ENCODE peak calls at places on chromosome 6, in ten cellular contexts. X is sigmoid colon, U is upper lobe of left lung, V is K562, C is GM12878, E is SK-N-SH, D is suprapubic skin, H is transverse colon, T is esophagus muscularis mucosa, P is HepG2. O is an unnamed sample.

GRCh38 chr6:36961441-36962430 is 7.2 kb downstream of the PI16 start:
- DNase-seq in C (no peak), T (no peak), P (no peak), H (no peak), D (no peak), U (peak), V (peak), X (no peak), E (no peak), O (no peak)

GRCh38 chr6:33000053-33000452 is 9.3 kb downstream of the HLA-DOA start:
- DNase-seq in D (no peak), U (no peak), P (peak), T (no peak), E (no peak), X (no peak), C (no peak), H (no peak), V (no peak), O (peak)

GRCh38 chr6:85428486-85428885 is 21.4 kb upstream of the NT5E start:
- DNase-seq in E (no peak), H (no peak), P (no peak), V (no peak), C (no peak), X (no peak), U (no peak), D (no peak), T (no peak), O (no peak)

GRCh38 chr6:159513074-159513473 is 180.0 kb downstream of the SOD2 start:
- DNase-seq in C (no peak), X (no peak), H (no peak), D (no peak), U (no peak), P (no peak), V (no peak), E (no peak), T (no peak), O (no peak)

GRCh38 chr6:150250826-150251225 is 108.0 kb downstream of the PPP1R14C start:
- DNase-seq in H (no peak), V (peak), E (no peak), C (no peak), P (no peak), X (no peak), D (no peak), U (no peak), T (no peak), O (no peak)

GRCh38 chr6:42482126-42482525 is 30.4 kb upstream of the TRERF1 start:
- DNase-seq in C (no peak), U (no peak), V (no peak), D (no peak), E (no peak), P (no peak), H (no peak), T (no peak), X (no peak), O (no peak)

GRCh38 chr6:155832596-155832995 is 377.0 kb upstream of the NOX3 start:
- DNase-seq in E (no peak), C (no peak), H (no peak), T (no peak), P (peak), V (no peak), D (no peak), U (no peak), X (no peak), O (no peak)

GRCh38 chr6:100065348-100065747 is 71.3 kb upstream of the MCHR2 start:
- DNase-seq in E (no peak), U (no peak), V (no peak), T (no peak), C (no peak), D (no peak), H (no peak), X (no peak), P (no peak), O (no peak)

GRCh38 chr6:134376785-134377184 is 58.9 kb upstream of the SGK1 start:
- DNase-seq in V (no peak), X (no peak), C (no peak), E (no peak), T (no peak), D (no peak), U (no peak), P (no peak), H (no peak), O (no peak)

GRCh38 chr6:78530208-78530607 is 337.1 kb upstream of the IRAK1BP1 start:
- DNase-seq in T (no peak), V (no peak), P (no peak), H (no peak), E (no peak), C (no peak), U (no peak), D (no peak), X (no peak), O (no peak)

GRCh38 chr6:30361661-30362060 is 16.7 kb downstream of the RPP21 start:
- DNase-seq in H (no peak), U (no peak), C (no peak), T (no peak), P (no peak), X (no peak), E (no peak), D (no peak), V (no peak), O (no peak)

GRCh38 chr6:77136086-77136485 is 327.2 kb downstream of the HTR1B start:
- DNase-seq in H (no peak), V (no peak), C (no peak), U (no peak), P (no peak), E (no peak), D (no peak), T (no peak), X (no peak), O (no peak)

GRCh38 chr6:125201961-125202729 is 48.6 kb downstream of the TPD52L1 start:
- DNase-seq in C (no peak), P (no peak), X (peak), E (no peak), V (peak), U (no peak), H (peak), T (no peak), D (no peak), O (peak)

GRCh38 chr6:624979-625378 is 31.9 kb downstream of the HUS1B start:
- DNase-seq in V (no peak), C (peak), H (no peak), T (no peak), E (peak), X (peak), P (no peak), U (peak), D (no peak), O (no peak)

GRCh38 chr6:127266892-127267741 is 453 bp downstream of the RNF146 start:
- DNase-seq in V (peak), H (peak), T (no peak), E (peak), X (peak), P (no peak), C (no peak), U (peak), D (peak), O (peak)

GRCh38 chr6:147742445-147742844 is 234.0 kb downstream of the SAMD5 start:
- DNase-seq in D (no peak), E (no peak), C (no peak), T (no peak), U (no peak), P (no peak), H (no peak), V (no peak), X (no peak), O (no peak)

GRCh38 chr6:147741419-147741818 is 232.9 kb downstream of the SAMD5 start:
- DNase-seq in C (no peak), E (no peak), X (no peak), V (no peak), U (no peak), P (no peak), H (no peak), D (no peak), T (no peak), O (no peak)

GRCh38 chr6:147749331-147749730 is 240.8 kb downstream of the SAMD5 start:
- DNase-seq in U (no peak), H (no peak), V (no peak), P (no peak), T (no peak), D (no peak), E (no peak), C (no peak), X (no peak), O (no peak)

GRCh38 chr6:147740326-147740725 is 231.8 kb downstream of the SAMD5 start:
- DNase-seq in V (no peak), X (no peak), C (no peak), E (no peak), P (no peak), T (no peak), U (no peak), H (no peak), D (no peak), O (no peak)

GRCh38 chr6:147744012-147744411 is 235.5 kb downstream of the SAMD5 start:
- DNase-seq in V (no peak), H (no peak), D (no peak), C (no peak), E (no peak), P (no peak), X (no peak), U (no peak), T (no peak), O (no peak)
- TF ChIP-seq POLR2AphosphoS5 in V (no peak), H (no peak), D (no peak), C (no peak), E (no peak), P (no peak), X (no peak), U (no peak), T (no peak), O (no peak)

GRCh38 chr6:16619017-16619416 is 142.2 kb downstream of the ATXN1 start:
- DNase-seq in D (no peak), U (no peak), H (no peak), X (no peak), T (no peak), C (no peak), E (no peak), V (no peak), P (no peak), O (no peak)
- TF ChIP-seq EP300 in D (no peak), U (no peak), H (no peak), X (no peak), T (no peak), C (no peak), E (no peak), V (no peak), P (no peak), O (no peak)

GRCh38 chr6:95768539-95768938 is 191.2 kb downstream of the MANEA start:
- DNase-seq in X (no peak), V (no peak), P (peak), D (no peak), E (no peak), C (no peak), T (no peak), U (no peak), H (peak), O (peak)
- TF ChIP-seq CTCF in X (no peak), V (no peak), P (peak), D (no peak), E (no peak), C (peak), T (no peak), U (no peak), H (no peak), O (peak)

GRCh38 chr6:34529665-34530327 is 26.3 kb downstream of the SPDEF start:
- DNase-seq in D (no peak), P (peak), T (no peak), E (no peak), U (peak), H (peak), C (no peak), V (no peak), X (no peak), O (peak)

GRCh38 chr6:34530753-34531365 is 25.3 kb downstream of the SPDEF start:
- DNase-seq in D (no peak), X (no peak), H (no peak), T (no peak), V (no peak), C (no peak), P (no peak), E (no peak), U (no peak), O (no peak)

GRCh38 chr6:34532230-34532629 is 23.9 kb downstream of the SPDEF start:
- DNase-seq in H (no peak), D (no peak), V (no peak), E (no peak), U (peak), T (no peak), P (no peak), C (no peak), X (no peak), O (no peak)

GRCh38 chr6:34534146-34534545 is 22.0 kb downstream of the SPDEF start:
- DNase-seq in U (peak), T (no peak), P (no peak), H (no peak), V (no peak), E (no peak), D (no peak), C (no peak), X (no peak), O (no peak)

GRCh38 chr6:34531580-34532201 is 24.4 kb downstream of the SPDEF start:
- DNase-seq in H (no peak), X (peak), E (no peak), T (no peak), V (peak), U (peak), C (peak), D (no peak), P (no peak), O (no peak)
- TF ChIP-seq POLR2AphosphoS5 in H (peak), X (no peak), E (no peak), T (peak), V (no peak), U (peak), C (no peak), D (no peak), P (no peak), O (peak)

GRCh38 chr6:80608881-80609280 is 502.4 kb downstream of the BCKDHB start:
- DNase-seq in C (no peak), E (no peak), X (no peak), V (no peak), H (no peak), P (no peak), D (no peak), T (no peak), U (no peak), O (no peak)

GRCh38 chr6:80607814-80608391 is 501.4 kb downstream of the BCKDHB start:
- DNase-seq in D (no peak), P (no peak), X (no peak), V (no peak), U (no peak), C (no peak), H (no peak), E (no peak), T (no peak), O (no peak)

GRCh38 chr6:80610821-80611220 is 504.4 kb downstream of the BCKDHB start:
- DNase-seq in T (no peak), V (no peak), C (no peak), X (no peak), U (no peak), E (no peak), H (no peak), P (no peak), D (no peak), O (no peak)

GRCh38 chr6:80605165-80605989 is 498.9 kb downstream of the BCKDHB start:
- DNase-seq in D (no peak), X (no peak), V (no peak), T (no peak), H (no peak), P (peak), C (no peak), E (peak), U (no peak), O (no peak)
- TF ChIP-seq EP300 in D (no peak), X (no peak), V (no peak), T (no peak), H (no peak), P (no peak), C (no peak), E (no peak), U (no peak), O (no peak)

GRCh38 chr6:14704383-14705271 is 541.2 kb upstream of the JARID2 start:
- DNase-seq in U (no peak), X (no peak), V (no peak), C (no peak), T (no peak), D (no peak), P (no peak), H (no peak), E (no peak), O (no peak)

GRCh38 chr6:14705841-14706377 is 540.0 kb upstream of the JARID2 start:
- DNase-seq in H (no peak), T (no peak), C (no peak), E (no peak), X (no peak), U (no peak), P (no peak), V (no peak), D (no peak), O (no peak)

GRCh38 chr6:14700202-14700601 is 545.7 kb upstream of the JARID2 start:
- DNase-seq in C (no peak), H (no peak), E (no peak), X (no peak), D (no peak), U (no peak), V (no peak), P (no peak), T (no peak), O (no peak)

GRCh38 chr6:14703586-14703985 is 542.3 kb upstream of the JARID2 start:
- DNase-seq in C (no peak), H (no peak), E (no peak), P (no peak), U (no peak), D (no peak), X (no peak), T (no peak), V (no peak), O (no peak)

DNA sequence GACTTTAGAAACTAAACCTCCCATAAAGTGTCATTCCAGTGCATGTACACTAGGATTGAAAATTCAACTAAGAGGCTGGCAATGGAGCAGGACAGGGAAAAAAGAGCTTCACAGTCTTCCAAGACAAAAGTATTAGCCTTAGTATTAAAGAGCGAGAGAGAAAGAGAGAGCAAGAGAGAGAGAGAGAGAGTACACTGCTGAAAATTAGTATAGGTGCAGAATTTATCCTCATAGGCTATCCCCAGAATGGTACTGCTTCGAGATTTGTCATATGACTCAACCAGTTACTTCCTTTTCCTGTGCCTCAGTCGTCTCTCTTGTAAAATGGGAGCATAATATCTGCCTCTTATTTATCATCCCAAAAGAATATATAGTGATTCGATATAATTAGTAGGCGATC is 543.2 kb upstream of the JARID2 start:
- DNase-seq in T (no peak), P (no peak), X (no peak), V (no peak), C (no peak), H (no peak), E (no peak), D (no peak), U (no peak), O (no peak)
- TF ChIP-seq CTCF in T (no peak), P (no peak), X (no peak), V (no peak), C (no peak), H (no peak), E (no peak), D (no peak), U (no peak), O (no peak)

GRCh38 chr6:13574149-13574570 is 241 bp upstream of the SIRT5 start:
- DNase-seq in T (peak), X (peak), H (peak), U (peak), D (peak), V (peak), P (peak), C (peak), E (peak), O (peak)
- TF ChIP-seq POLR2AphosphoS5 in T (no peak), X (no peak), H (no peak), U (no peak), D (no peak), V (no peak), P (peak), C (no peak), E (no peak), O (peak)

O was measured in stomach.